ENCODE peak calls at places on chromosomes 13 and 19, in five cellular contexts. N is activated CD4-positive, alpha-beta memory T cell treated with anti-CD3 and anti-CD28 coated beads, Interleukin-2, amount 10 ng/mL, durations not matched to agents 7 days and 5 days; D is left lobe of liver; U is RCC 7860; H is CD8-positive, alpha-beta T cell. C is an unnamed sample.

GRCh38 chr13:33348366-33348765 is 62.8 kb upstream of the STARD13 start:
- DNase-seq in N (no peak), D (no peak), U (no peak), H (no peak), C (no peak)

GRCh38 chr19:37401078-37401477 is 30.2 kb downstream of the ZNF527 start:
- DNase-seq in N (no peak), D (no peak), U (no peak), H (no peak), C (no peak)

GRCh38 chr19:9878511-9879196 is 43.5 kb downstream of the PIN1 start:
- DNase-seq in N (no peak), D (no peak), U (no peak), H (no peak), C (no peak)

GRCh38 chr13:36998624-36999041 is 507 bp downstream of the ALG5 start:
- DNase-seq in N (peak), D (peak), U (no peak), H (peak), C (no peak)

GRCh38 chr13:19185086-19185864 is 3.7 kb upstream of the TUBA3C start:
- DNase-seq in N (no peak), D (no peak), U (no peak), H (peak), C (no peak)

GRCh38 chr13:104318121-104318520 is 1251.9 kb upstream of the SLC10A2 start:
- DNase-seq in N (no peak), D (no peak), U (no peak), H (no peak), C (no peak)

GRCh38 chr13:100733261-100733660 is 58.7 kb upstream of the TMTC4 start:
- DNase-seq in N (no peak), D (no peak), U (no peak), H (no peak), C (no peak)

GRCh38 chr13:39415003-39415402 is 188.0 kb downstream of the LHFPL6 start:
- DNase-seq in N (no peak), D (no peak), U (no peak), H (no peak), C (no peak)

GRCh38 chr13:48731957-48732569 is 78.3 kb downstream of the CYSLTR2 start:
- DNase-seq in N (peak), D (peak), U (no peak), H (peak), C (no peak)

GRCh38 chr19:57825501-57825900 is 4.6 kb upstream of the ZNF587B start:
- DNase-seq in N (no peak), D (no peak), U (no peak), H (no peak), C (no peak)

GRCh38 chr19:35559281-35559659 is 4.2 kb downstream of the ATP4A start:
- DNase-seq in N (no peak), D (no peak), U (no peak), H (no peak), C (no peak)

GRCh38 chr13:21683034-21683733 is 12.3 kb downstream of the FGF9 start:
- DNase-seq in N (no peak), D (no peak), U (peak), H (no peak), C (no peak)

GRCh38 chr13:74575729-74576125 is 441.5 kb upstream of the KLF12 start:
- DNase-seq in N (peak), D (peak), U (no peak), H (peak), C (no peak)

GRCh38 chr13:43153436-43154082 is 130.2 kb downstream of the DNAJC15 start:
- DNase-seq in N (no peak), D (no peak), U (no peak), H (no peak), C (no peak)

GRCh38 chr13:84096221-84096620 is 213.9 kb upstream of the SLITRK1 start:
- DNase-seq in N (no peak), D (no peak), U (no peak), H (no peak), C (no peak)

GRCh38 chr19:40716031-40716654 is 543 bp downstream of the COQ8B start:
- DNase-seq in N (peak), D (no peak), U (peak), H (peak), C (no peak)

GRCh38 chr19:19262190-19263057 is 10.7 kb downstream of the TM6SF2 start:
- DNase-seq in N (no peak), D (no peak), U (no peak), H (no peak), C (no peak)

GRCh38 chr13:113935081-113935511 is 38.8 kb downstream of the C13orf46 start:
- DNase-seq in N (no peak), D (no peak), U (no peak), H (no peak), C (no peak)

GRCh38 chr19:21680679-21681078 is 86.7 kb downstream of the ZNF100 start:
- DNase-seq in N (no peak), D (no peak), U (no peak), H (no peak), C (no peak)

GRCh38 chr13:44373601-44374347 is at the start of gene SERP2:
- DNase-seq in N (no peak), D (no peak), U (no peak), H (no peak), C (no peak)

GRCh38 chr19:13670846-13671245 is 93.5 kb upstream of the MRI1 start:
- DNase-seq in N (no peak), D (no peak), U (no peak), H (no peak), C (no peak)

GRCh38 chr19:43367822-43368221 is 14.3 kb downstream of the CD177 start:
- DNase-seq in N (no peak), D (no peak), U (no peak), H (no peak), C (no peak)

GRCh38 chr13:111219306-111219705 is 101.1 kb upstream of the TEX29 start:
- DNase-seq in N (no peak), D (no peak), U (no peak), H (no peak), C (no peak)

GRCh38 chr13:95607363-95607762 is 37.1 kb downstream of the DZIP1 start:
- DNase-seq in N (no peak), D (no peak), U (peak), H (no peak), C (no peak)

GRCh38 chr19:15995536-15995935 is 46.7 kb downstream of the OR10H4 start:
- DNase-seq in N (no peak), D (no peak), U (no peak), H (peak), C (no peak)

GRCh38 chr19:1434040-1434366 is 4.2 kb upstream of the RPS15 start:
- DNase-seq in N (no peak), D (no peak), U (no peak), H (no peak), C (no peak)

GRCh38 chr13:25180795-25181537 is 8.9 kb upstream of the AMER2 start:
- DNase-seq in N (no peak), D (no peak), U (no peak), H (no peak), C (no peak)

GRCh38 chr19:33394006-33394722 is 20.7 kb downstream of the CEBPG start:
- DNase-seq in N (no peak), D (peak), U (peak), H (no peak), C (no peak)

GRCh38 chr13:85080726-85081125 is 718.5 kb downstream of the SLITRK6 start:
- DNase-seq in N (no peak), D (no peak), U (no peak), H (no peak), C (no peak)

GRCh38 chr13:59391696-59392095 is 772.0 kb downstream of the DIAPH3 start:
- DNase-seq in N (peak), D (no peak), U (peak), H (peak), C (peak)

GRCh38 chr13:52405767-52406494 is at the start of gene THSD1:
- DNase-seq in N (peak), D (peak), U (peak), H (peak), C (no peak)

GRCh38 chr19:4870025-4870700 is 2.7 kb upstream of the PLIN3 start:
- DNase-seq in N (peak), D (peak), U (peak), H (no peak), C (peak)

GRCh38 chr13:40895207-40895606 is 105.8 kb downstream of the SLC25A15 start:
- DNase-seq in N (no peak), D (no peak), U (no peak), H (no peak), C (no peak)

C was measured in Panc1.